ENCODE peak calls at places on chromosomes 1 and 21, in six cellular contexts. One of them, this sample, is unnamed.

GRCh38 chr1:3482590-3482899 is 28.1 kb downstream of the ARHGEF16 start:
- DNase-seq in colonic mucosa: no peak
- DNase-seq in CD4-positive, alpha-beta T cell: no peak
- DNase-seq in pancreas: no peak
- DNase-seq in astrocyte: no peak
- DNase-seq in A549: peak
- DNase-seq in this sample: no peak

GRCh38 chr1:195733826-195734225 is 874.4 kb downstream of the KCNT2 start:
- DNase-seq in pancreas: no peak
- DNase-seq in astrocyte: no peak
- DNase-seq in A549: no peak
- DNase-seq in colonic mucosa: peak
- DNase-seq in CD4-positive, alpha-beta T cell: no peak
- DNase-seq in this sample: peak

GRCh38 chr1:227131193-227131592 is 187.1 kb downstream of the CDC42BPA start:
- DNase-seq in pancreas: no peak
- DNase-seq in A549: peak
- DNase-seq in astrocyte: peak
- DNase-seq in CD4-positive, alpha-beta T cell: no peak
- DNase-seq in colonic mucosa: no peak
- DNase-seq in this sample: peak

GRCh38 chr1:243748706-243749283 is 101.2 kb downstream of the AKT3 start:
- DNase-seq in astrocyte: peak
- DNase-seq in colonic mucosa: no peak
- DNase-seq in pancreas: no peak
- DNase-seq in A549: peak
- DNase-seq in CD4-positive, alpha-beta T cell: no peak
- DNase-seq in this sample: peak

GRCh38 chr21:46168238-46168637 is 12.9 kb upstream of the FTCD start:
- DNase-seq in A549: no peak
- DNase-seq in pancreas: no peak
- DNase-seq in colonic mucosa: peak
- DNase-seq in CD4-positive, alpha-beta T cell: no peak
- DNase-seq in astrocyte: no peak
- DNase-seq in this sample: no peak

GRCh38 chr1:234163267-234163919 is 209.9 kb upstream of the COA6 start:
- DNase-seq in colonic mucosa: no peak
- DNase-seq in A549: no peak
- DNase-seq in astrocyte: no peak
- DNase-seq in pancreas: no peak
- DNase-seq in CD4-positive, alpha-beta T cell: no peak
- DNase-seq in this sample: no peak

GRCh38 chr1:206555473-206555935 is 48.2 kb downstream of the RASSF5 start:
- DNase-seq in A549: no peak
- DNase-seq in astrocyte: no peak
- DNase-seq in pancreas: no peak
- DNase-seq in colonic mucosa: no peak
- DNase-seq in CD4-positive, alpha-beta T cell: no peak
- DNase-seq in this sample: peak

GRCh38 chr1:171661076-171661650 is 8.7 kb upstream of the MYOC start:
- DNase-seq in colonic mucosa: no peak
- DNase-seq in CD4-positive, alpha-beta T cell: no peak
- DNase-seq in A549: no peak
- DNase-seq in pancreas: no peak
- DNase-seq in astrocyte: no peak
- DNase-seq in this sample: no peak

GRCh38 chr1:156433602-156434001 is 64.6 kb downstream of the RHBG start:
- DNase-seq in pancreas: no peak
- DNase-seq in colonic mucosa: no peak
- DNase-seq in CD4-positive, alpha-beta T cell: no peak
- DNase-seq in astrocyte: no peak
- DNase-seq in A549: no peak
- DNase-seq in this sample: no peak

GRCh38 chr1:95116666-95117206 is 419 bp upstream of the TLCD4 start:
- DNase-seq in CD4-positive, alpha-beta T cell: peak
- DNase-seq in astrocyte: peak
- DNase-seq in pancreas: peak
- DNase-seq in A549: peak
- DNase-seq in colonic mucosa: peak
- DNase-seq in this sample: peak

GRCh38 chr1:9612162-9612845 is 23.6 kb downstream of the TMEM201 start:
- DNase-seq in CD4-positive, alpha-beta T cell: no peak
- DNase-seq in A549: no peak
- DNase-seq in pancreas: no peak
- DNase-seq in colonic mucosa: no peak
- DNase-seq in astrocyte: no peak
- DNase-seq in this sample: no peak

GRCh38 chr1:157439318-157439954 is 112.9 kb downstream of the FCRL5 start:
- DNase-seq in A549: no peak
- DNase-seq in colonic mucosa: no peak
- DNase-seq in astrocyte: no peak
- DNase-seq in pancreas: no peak
- DNase-seq in CD4-positive, alpha-beta T cell: no peak
- DNase-seq in this sample: no peak

GRCh38 chr21:15731243-15731613 is 1.4 kb downstream of the USP25 start:
- DNase-seq in CD4-positive, alpha-beta T cell: no peak
- DNase-seq in colonic mucosa: no peak
- DNase-seq in pancreas: no peak
- DNase-seq in astrocyte: no peak
- DNase-seq in A549: peak
- DNase-seq in this sample: no peak

GRCh38 chr1:227759345-227760300 is 24.4 kb downstream of the SNAP47 start:
- DNase-seq in CD4-positive, alpha-beta T cell: no peak
- DNase-seq in pancreas: no peak
- DNase-seq in astrocyte: peak
- DNase-seq in A549: no peak
- DNase-seq in colonic mucosa: no peak
- DNase-seq in this sample: peak

GRCh38 chr1:205568469-205569361 is 63.1 kb downstream of the ELK4 start:
- DNase-seq in A549: no peak
- DNase-seq in CD4-positive, alpha-beta T cell: no peak
- DNase-seq in pancreas: no peak
- DNase-seq in colonic mucosa: peak
- DNase-seq in astrocyte: no peak
- DNase-seq in this sample: no peak

DNA sequence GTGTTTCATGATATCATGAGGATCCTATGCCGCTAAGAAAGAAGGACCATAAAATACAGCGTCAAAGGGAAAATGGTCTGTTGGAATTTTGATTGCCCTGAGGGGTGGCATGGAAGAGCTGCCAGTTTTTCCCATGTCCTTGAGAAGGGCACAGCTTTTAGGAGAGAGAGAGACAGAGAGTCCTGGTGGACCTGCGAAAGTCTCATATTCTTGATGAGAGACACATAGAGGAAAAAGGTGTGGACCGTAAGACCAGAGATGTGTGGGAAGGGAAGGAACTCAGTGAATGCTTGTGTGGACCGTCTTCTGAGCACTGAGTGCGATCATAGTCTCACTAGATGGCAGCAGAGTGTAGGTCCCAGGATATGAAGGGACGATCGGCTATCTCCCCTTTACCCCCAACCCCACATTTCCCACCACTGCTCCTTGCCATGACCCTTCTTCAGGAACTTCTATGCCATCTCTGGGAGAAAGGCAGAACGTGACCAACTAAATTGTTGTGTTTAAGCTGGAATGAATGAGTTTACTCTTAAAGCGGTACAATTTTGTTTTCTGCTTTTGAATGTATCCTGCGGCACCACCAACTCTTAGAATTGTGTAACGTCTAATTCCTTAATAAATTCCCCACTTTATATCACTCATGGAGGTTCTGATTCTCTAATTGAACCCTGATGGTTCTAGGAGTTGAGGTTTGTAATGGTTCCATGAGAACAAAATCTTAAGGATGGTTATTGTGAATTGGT is 117.7 kb downstream of the CTH start:
- DNase-seq in CD4-positive, alpha-beta T cell: no peak
- DNase-seq in A549: peak
- DNase-seq in pancreas: peak
- DNase-seq in colonic mucosa: no peak
- DNase-seq in astrocyte: peak
- DNase-seq in this sample: peak
- H3K27ac ChIP-seq in CD4-positive, alpha-beta T cell: no peak
- H3K27ac ChIP-seq in A549: no peak
- H3K27ac ChIP-seq in pancreas: no peak
- H3K27ac ChIP-seq in colonic mucosa: no peak
- H3K27ac ChIP-seq in astrocyte: no peak
- H3K27ac ChIP-seq in this sample: no peak

GRCh38 chr1:17248781-17249180 is at the start of gene PADI3:
- DNase-seq in colonic mucosa: no peak
- DNase-seq in A549: no peak
- DNase-seq in pancreas: no peak
- DNase-seq in CD4-positive, alpha-beta T cell: no peak
- DNase-seq in astrocyte: no peak
- DNase-seq in this sample: no peak

GRCh38 chr1:17244826-17245740 is 3.8 kb upstream of the PADI3 start:
- DNase-seq in A549: no peak
- DNase-seq in colonic mucosa: no peak
- DNase-seq in astrocyte: no peak
- DNase-seq in CD4-positive, alpha-beta T cell: no peak
- DNase-seq in pancreas: no peak
- DNase-seq in this sample: no peak

GRCh38 chr1:17243274-17243673 is 5.6 kb upstream of the PADI3 start:
- DNase-seq in A549: no peak
- DNase-seq in colonic mucosa: no peak
- DNase-seq in astrocyte: no peak
- DNase-seq in pancreas: no peak
- DNase-seq in CD4-positive, alpha-beta T cell: no peak
- DNase-seq in this sample: no peak

GRCh38 chr1:17250601-17251000 is 1.7 kb downstream of the PADI3 start:
- DNase-seq in pancreas: peak
- DNase-seq in A549: peak
- DNase-seq in CD4-positive, alpha-beta T cell: no peak
- DNase-seq in colonic mucosa: peak
- DNase-seq in astrocyte: no peak
- DNase-seq in this sample: no peak

DNA sequence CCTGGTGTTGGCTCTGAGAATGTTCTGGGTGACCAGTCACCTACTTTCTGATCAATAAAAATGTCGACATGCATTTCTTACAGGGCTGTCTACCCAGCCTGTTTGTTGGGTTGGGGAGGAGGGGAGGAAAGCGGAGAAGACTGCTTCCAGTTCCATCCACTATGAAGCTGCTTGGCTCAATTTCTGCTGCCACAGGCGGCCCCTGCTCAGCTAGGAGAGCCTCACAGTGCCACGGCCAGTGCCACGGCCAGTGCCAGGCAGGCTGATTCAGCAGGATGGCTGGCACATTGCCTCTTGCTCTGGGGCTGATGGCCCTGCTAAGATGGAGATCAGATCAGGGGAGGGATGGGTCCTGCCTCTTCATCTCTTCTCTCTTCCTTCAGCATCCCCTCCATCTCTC is 3.0 kb upstream of the PADI3 start:
- DNase-seq in colonic mucosa: no peak
- DNase-seq in pancreas: no peak
- DNase-seq in A549: no peak
- DNase-seq in CD4-positive, alpha-beta T cell: no peak
- DNase-seq in astrocyte: no peak
- DNase-seq in this sample: no peak
- H3K27ac ChIP-seq in colonic mucosa: no peak
- H3K27ac ChIP-seq in pancreas: no peak
- H3K27ac ChIP-seq in A549: no peak
- H3K27ac ChIP-seq in CD4-positive, alpha-beta T cell: no peak
- H3K27ac ChIP-seq in astrocyte: no peak
- H3K27ac ChIP-seq in this sample: no peak

GRCh38 chr1:2462819-2463218 is 13.3 kb upstream of the PLCH2 start:
- DNase-seq in colonic mucosa: no peak
- DNase-seq in astrocyte: no peak
- DNase-seq in CD4-positive, alpha-beta T cell: no peak
- DNase-seq in pancreas: no peak
- DNase-seq in A549: no peak
- DNase-seq in this sample: no peak

GRCh38 chr1:2457444-2457843 is 18.6 kb upstream of the PLCH2 start:
- DNase-seq in colonic mucosa: no peak
- DNase-seq in CD4-positive, alpha-beta T cell: no peak
- DNase-seq in A549: no peak
- DNase-seq in astrocyte: no peak
- DNase-seq in pancreas: no peak
- DNase-seq in this sample: no peak

GRCh38 chr1:2460203-2460602 is 15.9 kb upstream of the PLCH2 start:
- DNase-seq in colonic mucosa: no peak
- DNase-seq in astrocyte: no peak
- DNase-seq in CD4-positive, alpha-beta T cell: no peak
- DNase-seq in pancreas: no peak
- DNase-seq in A549: no peak
- DNase-seq in this sample: no peak

GRCh38 chr1:2460996-2461751 is 14.9 kb upstream of the PLCH2 start:
- DNase-seq in colonic mucosa: no peak
- DNase-seq in A549: no peak
- DNase-seq in CD4-positive, alpha-beta T cell: no peak
- DNase-seq in astrocyte: no peak
- DNase-seq in pancreas: no peak
- DNase-seq in this sample: no peak

DNA sequence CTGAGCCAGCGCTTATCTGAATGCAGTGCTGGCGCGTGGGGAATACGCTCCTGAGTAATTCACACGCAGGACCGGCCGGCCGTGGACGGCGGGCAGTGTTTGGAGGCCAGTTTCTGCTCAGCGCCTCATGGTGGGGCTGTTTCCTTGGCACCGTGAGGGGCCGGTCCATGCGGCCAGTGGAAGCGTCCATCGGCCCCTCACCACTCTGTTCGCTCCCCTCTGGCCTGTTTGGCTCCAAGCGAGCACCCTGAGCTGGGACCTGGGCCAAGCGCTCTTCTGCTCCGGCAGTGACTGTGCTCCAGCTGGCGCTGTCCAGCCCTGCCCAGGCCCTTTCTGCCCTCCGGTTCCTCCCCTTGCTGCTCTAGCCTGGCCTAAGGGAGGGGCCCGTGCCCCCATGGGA is 16.3 kb upstream of the PLCH2 start:
- DNase-seq in pancreas: no peak
- DNase-seq in CD4-positive, alpha-beta T cell: no peak
- DNase-seq in colonic mucosa: no peak
- DNase-seq in A549: no peak
- DNase-seq in astrocyte: peak
- DNase-seq in this sample: no peak
- H3K27ac ChIP-seq in pancreas: no peak
- H3K27ac ChIP-seq in CD4-positive, alpha-beta T cell: no peak
- H3K27ac ChIP-seq in colonic mucosa: no peak
- H3K27ac ChIP-seq in A549: no peak
- H3K27ac ChIP-seq in astrocyte: no peak
- H3K27ac ChIP-seq in this sample: no peak

DNA sequence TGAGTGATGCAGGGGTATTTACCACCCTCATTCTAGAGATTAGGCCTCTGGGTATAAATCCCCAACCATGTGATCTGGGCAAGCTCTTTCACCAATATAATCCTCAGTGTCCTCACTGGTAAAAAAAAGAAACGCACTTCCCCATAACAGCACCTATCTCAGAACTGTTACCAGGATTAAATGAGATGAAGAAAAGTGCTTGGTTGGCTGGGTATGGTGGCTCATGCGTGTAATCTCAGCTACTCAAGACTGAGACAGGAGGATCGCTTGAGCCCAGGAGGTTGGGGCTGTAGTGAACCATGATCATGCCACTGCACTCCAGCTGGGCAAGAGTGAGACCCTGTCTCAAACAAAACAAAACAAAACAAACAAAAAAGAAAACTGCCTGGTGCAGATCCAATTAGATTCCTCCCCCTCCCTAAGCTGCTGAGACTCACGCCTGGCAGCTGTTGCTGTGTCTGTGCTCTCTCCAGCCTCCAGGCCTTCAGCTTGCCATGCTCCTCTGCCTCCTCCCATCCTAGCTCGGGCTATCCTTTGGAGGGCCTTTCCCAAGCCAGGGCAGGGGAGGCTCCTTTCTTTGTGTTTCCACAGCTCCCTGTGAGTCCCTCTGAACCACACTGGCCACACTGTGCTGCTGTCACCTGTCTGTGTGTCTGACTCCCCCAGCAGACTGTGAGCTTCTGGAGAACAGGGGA is 19.0 kb downstream of the CYB5RL start:
- DNase-seq in pancreas: no peak
- DNase-seq in CD4-positive, alpha-beta T cell: no peak
- DNase-seq in colonic mucosa: no peak
- DNase-seq in astrocyte: no peak
- DNase-seq in A549: no peak
- DNase-seq in this sample: no peak
- H3K27ac ChIP-seq in pancreas: no peak
- H3K27ac ChIP-seq in CD4-positive, alpha-beta T cell: no peak
- H3K27ac ChIP-seq in colonic mucosa: no peak
- H3K27ac ChIP-seq in astrocyte: no peak
- H3K27ac ChIP-seq in A549: no peak
- H3K27ac ChIP-seq in this sample: no peak